ENCODE peak calls at places on chromosomes 1 and 21, in four cellular contexts. L is NCI-H2029, R is fibroblast of mammary gland, Q is fibroblast of villous mesenchyme. W is an unnamed sample.

GRCh38 chr21:35265170-35265877 is 216.2 kb upstream of the RUNX1 start:
- DNase-seq in L (no peak), R (peak), Q (peak), W (no peak)

GRCh38 chr1:214031267-214031650 is 43.5 kb downstream of the PROX1 start:
- DNase-seq in L (no peak), R (no peak), Q (no peak), W (no peak)

GRCh38 chr1:214124281-214124805 is 136.6 kb downstream of the PROX1 start:
- DNase-seq in L (no peak), R (no peak), Q (no peak), W (peak)

GRCh38 chr1:241842565-241842964 is 5.4 kb upstream of the EXO1 start:
- DNase-seq in L (no peak), R (peak), Q (peak), W (no peak)

GRCh38 chr1:26618561-26618960 is 77.3 kb upstream of the ARID1A start:
- DNase-seq in L (no peak), R (no peak), Q (no peak), W (no peak)

GRCh38 chr1:7916431-7916830 is 24.2 kb downstream of the TNFRSF9 start:
- DNase-seq in L (no peak), R (no peak), Q (no peak), W (no peak)

GRCh38 chr21:42361286-42361685 is 5.0 kb downstream of the TFF1 start:
- DNase-seq in L (no peak), R (no peak), Q (no peak), W (no peak)

GRCh38 chr1:202029727-202030126 is 19.3 kb downstream of the ELF3 start:
- DNase-seq in L (no peak), R (no peak), Q (no peak), W (no peak)

GRCh38 chr1:55428944-55429931 is 214.1 kb upstream of the USP24 start:
- DNase-seq in L (no peak), R (peak), Q (peak), W (peak)

GRCh38 chr1:103197266-103197665 is 88.9 kb upstream of the COL11A1 start:
- DNase-seq in L (no peak), R (peak), Q (peak), W (no peak)

GRCh38 chr1:4657920-4658585 is 3.6 kb downstream of the AJAP1 start:
- DNase-seq in L (peak), R (no peak), Q (no peak), W (no peak)

GRCh38 chr1:158833269-158833668 is 2.1 kb downstream of the MNDA start:
- DNase-seq in L (no peak), R (no peak), Q (no peak), W (no peak)

GRCh38 chr1:31216016-31216415 is 23.7 kb downstream of the NKAIN1 start:
- DNase-seq in L (peak), R (peak), Q (peak), W (no peak)

GRCh38 chr1:37243368-37244082 is 209.2 kb upstream of the GRIK3 start:
- DNase-seq in L (no peak), R (no peak), Q (no peak), W (no peak)

GRCh38 chr1:7352364-7352763 is 418.7 kb upstream of the VAMP3 start:
- DNase-seq in L (no peak), R (no peak), Q (no peak), W (no peak)

GRCh38 chr1:41365320-41365633 is 4.0 kb downstream of the FOXO6 start:
- DNase-seq in L (peak), R (no peak), Q (no peak), W (no peak)

GRCh38 chr1:232922475-232922874 is 27.9 kb upstream of the NTPCR start:
- DNase-seq in L (no peak), R (peak), Q (peak), W (no peak)

GRCh38 chr1:202084791-202085681 is 37.7 kb upstream of the GPR37L1 start:
- DNase-seq in L (peak), R (no peak), Q (no peak), W (peak)

GRCh38 chr1:209029737-209030136 is 553.8 kb upstream of the CAMK1G start:
- DNase-seq in L (peak), R (no peak), Q (no peak), W (no peak)

GRCh38 chr1:30417001-30417700 is 306.2 kb downstream of the MATN1 start:
- DNase-seq in L (no peak), R (no peak), Q (no peak), W (no peak)